ENCODE peak calls at places on chromosome 4, in five cellular contexts. X, I, L, T and Z are unnamed samples.

GRCh38 chr4:47669946-47670345 is 167.9 kb downstream of the CORIN start:
- DNase-seq in T (no peak), I (no peak), L (no peak), X (no peak), Z (no peak)

GRCh38 chr4:153310793-153311192 is 33.7 kb upstream of the MND1 start:
- DNase-seq in X (no peak), I (no peak), T (no peak), L (no peak), Z (no peak)

GRCh38 chr4:118154643-118155042 is 120.4 kb downstream of the NDST3 start:
- DNase-seq in I (peak; percentile 16), T (no peak), X (no peak), L (no peak), Z (no peak)

GRCh38 chr4:95410387-95411005 is 138.3 kb downstream of the UNC5C start:
- DNase-seq in L (peak; percentile 74), X (no peak), I (no peak), T (no peak), Z (no peak)

GRCh38 chr4:98260047-98260578 is 1.1 kb upstream of the RAP1GDS1 start:
- DNase-seq in T (no peak), L (peak; percentile 68), X (peak; percentile 46), I (peak; percentile 1), Z (no peak)

GRCh38 chr4:54586343-54586953 is 71.3 kb upstream of the KIT start:
- DNase-seq in T (peak; percentile 32), I (no peak), L (no peak), X (peak; percentile 34), Z (no peak)

GRCh38 chr4:23232987-23233386 is 540.2 kb downstream of the GBA3 start:
- DNase-seq in L (no peak), I (no peak), T (no peak), X (no peak), Z (no peak)

GRCh38 chr4:38128478-38129451 is 168.6 kb downstream of the PTTG2 start:
- DNase-seq in X (peak; percentile 95), I (no peak), L (no peak), T (no peak), Z (no peak)

GRCh38 chr4:21593268-21594002 is 355.1 kb downstream of the KCNIP4 start:
- DNase-seq in L (no peak), T (peak; percentile 30), X (peak; percentile 3), I (peak; percentile 1), Z (peak; percentile 4)

GRCh38 chr4:24771241-24771640 is 24.1 kb upstream of the SOD3 start:
- DNase-seq in L (no peak), I (no peak), X (no peak), T (no peak), Z (no peak)

GRCh38 chr4:84968936-84969335 is 2.4 kb upstream of the WDFY3 start:
- DNase-seq in L (no peak), X (no peak), T (no peak), I (no peak), Z (no peak)

GRCh38 chr4:1945912-1946311 is 62.9 kb downstream of the NELFA start:
- DNase-seq in L (no peak), T (no peak), X (no peak), I (no peak), Z (no peak)

GRCh38 chr4:13980317-13980716 is 352.8 kb upstream of the BOD1L1 start:
- DNase-seq in X (peak; percentile 85), I (peak; percentile 92), L (no peak), T (peak; percentile 57), Z (peak; percentile 91)

GRCh38 chr4:57190651-57191481 is 80.7 kb upstream of the IGFBP7 start:
- DNase-seq in I (no peak), L (no peak), X (peak; percentile 15), T (no peak), Z (peak; percentile 31)

GRCh38 chr4:8055206-8055605 is 103.4 kb downstream of the ABLIM2 start:
- DNase-seq in X (no peak), I (no peak), L (no peak), T (no peak), Z (no peak)

GRCh38 chr4:173399016-173399415 is at the start of gene SCRG1:
- DNase-seq in L (peak; percentile 45), I (no peak), T (no peak), X (no peak), Z (no peak)

GRCh38 chr4:185237185-185237584 is 27.8 kb downstream of the SNX25 start:
- DNase-seq in L (no peak), I (no peak), T (no peak), X (no peak), Z (no peak)

GRCh38 chr4:152937535-152938236 is 1.6 kb downstream of the FHDC1 start:
- DNase-seq in T (no peak), I (peak; percentile 31), X (peak; percentile 26), L (peak; percentile 17), Z (no peak)

GRCh38 chr4:107825072-107825789 is 499 bp downstream of the SGMS2 start:
- DNase-seq in T (peak; percentile 63), L (peak; percentile 27), X (peak; percentile 60), I (peak; percentile 57), Z (no peak)